ENCODE peak calls at places on chromosomes 1 and 21, in four cellular contexts. C is lower lobe of right lung, N is thoracic aorta, W is colonic mucosa. G is an unnamed sample.

GRCh38 chr1:202850593-202851362 is 38.2 kb downstream of the RABIF start:
- DNase-seq in W (no peak), C (no peak), N (no peak), G (no peak)

GRCh38 chr21:34582506-34583150 is 32.3 kb downstream of the RCAN1 start:
- DNase-seq in W (peak; percentile 29), C (no peak), N (no peak), G (no peak)

GRCh38 chr1:77704736-77705135 is 22.3 kb upstream of the ZZZ3 start:
- DNase-seq in C (no peak), W (no peak), N (no peak), G (no peak)

GRCh38 chr1:44485229-44485932 is 80.3 kb downstream of the RNF220 start:
- DNase-seq in N (no peak), C (no peak), W (no peak), G (peak; percentile 25)

GRCh38 chr1:119674110-119674509 is 26.0 kb upstream of the ZNF697 start:
- DNase-seq in W (no peak), N (no peak), C (no peak), G (no peak)

GRCh38 chr1:50332941-50333594 is 90.2 kb downstream of the DMRTA2 start:
- DNase-seq in N (no peak), W (peak; percentile 60), C (peak; percentile 72), G (peak; percentile 37)

GRCh38 chr21:17461014-17461413 is 51.8 kb upstream of the CXADR start:
- DNase-seq in C (no peak), W (peak; percentile 30), N (no peak), G (peak; percentile 74)

GRCh38 chr1:245605480-245606156 is 450.8 kb downstream of the KIF26B start:
- DNase-seq in N (no peak), C (no peak), W (no peak), G (no peak)

GRCh38 chr1:56547473-56547872 is 31.9 kb downstream of the PLPP3 start:
- DNase-seq in W (no peak), C (no peak), N (no peak), G (no peak)

GRCh38 chr1:43742026-43742425 is 34.7 kb downstream of the ST3GAL3 start:
- DNase-seq in W (no peak), C (no peak), N (no peak), G (no peak)

GRCh38 chr1:21673277-21673780 is 4.2 kb upstream of the RAP1GAP start:
- DNase-seq in C (peak; percentile 80), W (peak; percentile 33), N (no peak), G (peak; percentile 78)

GRCh38 chr1:15684042-15684461 is at the start of gene PLEKHM2:
- DNase-seq in C (peak; percentile 67), W (no peak), N (no peak), G (peak; percentile 39)

GRCh38 chr1:111030590-111030989 is 66.9 kb upstream of the LRIF1 start:
- DNase-seq in N (no peak), C (no peak), W (peak; percentile 63), G (no peak)

GRCh38 chr1:223727541-223727940 is 15.2 kb downstream of the CAPN2 start:
- DNase-seq in N (no peak), W (no peak), C (no peak), G (no peak)

GRCh38 chr1:209692745-209693504 is 11.7 kb upstream of the HSD11B1 start:
- DNase-seq in W (peak; percentile 89), N (no peak), C (peak; percentile 63), G (peak; percentile 74)

GRCh38 chr1:162548170-162548569 is 13.4 kb upstream of the UAP1 start:
- DNase-seq in W (peak; percentile 23), C (no peak), N (no peak), G (peak; percentile 62)

GRCh38 chr1:234125283-234125682 is 220.8 kb downstream of the SLC35F3 start:
- DNase-seq in W (peak; percentile 22), C (no peak), N (no peak), G (no peak)

GRCh38 chr21:41653944-41654625 is 112.8 kb downstream of the RIPK4 start:
- DNase-seq in N (no peak), W (no peak), C (no peak), G (no peak)

GRCh38 chr1:107622975-107623374 is 342.0 kb downstream of the VAV3 start:
- DNase-seq in N (no peak), C (no peak), W (no peak), G (no peak)

GRCh38 chr1:56375184-56375837 is 204.1 kb downstream of the PLPP3 start:
- DNase-seq in N (no peak), C (no peak), W (no peak), G (no peak)

GRCh38 chr1:188889166-188889565 is 1588.5 kb downstream of the BRINP3 start:
- DNase-seq in W (no peak), N (no peak), C (no peak), G (no peak)

GRCh38 chr1:118459871-118460270 is 274.8 kb upstream of the SPAG17 start:
- DNase-seq in W (no peak), C (no peak), N (no peak), G (no peak)

GRCh38 chr21:45870851-45871615 is 110.5 kb upstream of the COL6A1 start:
- DNase-seq in C (peak; percentile 30), N (no peak), W (no peak), G (no peak)

GRCh38 chr1:216847385-216848036 is 124.3 kb upstream of the ESRRG start:
- DNase-seq in C (no peak), N (no peak), W (no peak), G (no peak)

GRCh38 chr21:38443110-38443509 is 55.2 kb downstream of the ERG start:
- DNase-seq in W (no peak), C (no peak), N (no peak), G (no peak)

GRCh38 chr1:208203127-208203847 is 40.9 kb downstream of the PLXNA2 start:
- DNase-seq in C (peak; percentile 68), N (no peak), W (peak; percentile 87), G (no peak)

GRCh38 chr1:169511339-169512028 is 25.7 kb upstream of the SLC19A2 start:
- DNase-seq in N (no peak), W (no peak), C (no peak), G (peak; percentile 48)

GRCh38 chr1:21651214-21652042 is 17.7 kb downstream of the RAP1GAP start:
- DNase-seq in W (peak; percentile 45), C (no peak), N (no peak), G (no peak)

GRCh38 chr1:181062800-181063428 is 25.6 kb upstream of the IER5 start:
- DNase-seq in W (no peak), N (no peak), C (no peak), G (no peak)

GRCh38 chr1:65425697-65426096 is 5.2 kb downstream of the LEPR start:
- DNase-seq in W (no peak), C (no peak), N (no peak), G (no peak)

GRCh38 chr1:181129771-181130606 is 41.5 kb downstream of the IER5 start:
- DNase-seq in W (no peak), C (no peak), N (no peak), G (no peak)

GRCh38 chr1:28359592-28360239 is 9.8 kb upstream of the PHACTR4 start:
- DNase-seq in N (peak; percentile 4), C (peak; percentile 81), W (peak; percentile 82), G (peak; percentile 76)

GRCh38 chr1:26014179-26014578 is 7.4 kb upstream of the EXTL1 start:
- DNase-seq in C (no peak), W (no peak), N (no peak), G (no peak)

GRCh38 chr21:43201491-43201890 is 32.7 kb downstream of the CRYAA start:
- DNase-seq in C (no peak), W (no peak), N (no peak), G (no peak)
- H3K4me1 ChIP-seq in C (peaks cover 9% of the 10 kb centered on the region), W (no peaks in the 10 kb centered on the region), N (no peaks in the 10 kb centered on the region), G (no peaks in the 10 kb centered on the region)

GRCh38 chr1:33336580-33336979 is 15.7 kb upstream of the A3GALT2 start:
- DNase-seq in N (no peak), W (no peak), C (no peak), G (no peak)
- H3K4me1 ChIP-seq in N (peaks cover 100% of the 10 kb centered on the region), W (peaks cover 12% of the 10 kb centered on the region), C (peaks cover 97% of the 10 kb centered on the region), G (peaks cover 51% of the 10 kb centered on the region)

GRCh38 chr1:198906739-198907422 is 268.0 kb downstream of the PTPRC start:
- DNase-seq in W (no peak), C (no peak), N (no peak), G (no peak)

GRCh38 chr1:198903203-198903602 is 264.4 kb downstream of the PTPRC start:
- DNase-seq in C (no peak), N (no peak), W (no peak), G (no peak)

GRCh38 chr1:198902616-198903140 is 263.8 kb downstream of the PTPRC start:
- DNase-seq in W (no peak), N (no peak), C (no peak), G (no peak)

GRCh38 chr1:198904356-198904755 is 265.5 kb downstream of the PTPRC start:
- DNase-seq in N (no peak), W (no peak), C (no peak), G (no peak)

DNA sequence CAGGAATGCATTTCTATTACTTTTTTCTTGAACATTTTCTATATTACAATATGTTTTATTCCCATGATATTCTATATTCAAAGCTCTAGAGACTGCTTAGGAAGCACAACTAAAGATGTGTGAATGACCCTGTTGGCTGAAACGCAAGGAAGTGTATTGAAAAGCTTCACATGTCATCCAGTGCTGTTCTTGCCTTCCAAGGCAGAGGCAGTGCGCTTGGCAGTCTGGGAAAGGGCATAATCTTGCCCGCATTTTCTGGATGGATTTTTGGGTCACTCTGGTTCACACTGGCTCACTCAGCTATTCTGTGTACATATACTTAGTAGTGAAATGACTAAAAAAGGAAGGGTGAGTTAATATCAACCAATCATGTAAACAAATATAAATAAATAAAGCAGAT is 262.4 kb downstream of the PTPRC start:
- DNase-seq in C (no peak), N (no peak), W (no peak), G (no peak)
- H3K4me1 ChIP-seq in C (no peaks in the 10 kb centered on the region), N (no peaks in the 10 kb centered on the region), W (no peaks in the 10 kb centered on the region), G (no peaks in the 10 kb centered on the region)

DNA sequence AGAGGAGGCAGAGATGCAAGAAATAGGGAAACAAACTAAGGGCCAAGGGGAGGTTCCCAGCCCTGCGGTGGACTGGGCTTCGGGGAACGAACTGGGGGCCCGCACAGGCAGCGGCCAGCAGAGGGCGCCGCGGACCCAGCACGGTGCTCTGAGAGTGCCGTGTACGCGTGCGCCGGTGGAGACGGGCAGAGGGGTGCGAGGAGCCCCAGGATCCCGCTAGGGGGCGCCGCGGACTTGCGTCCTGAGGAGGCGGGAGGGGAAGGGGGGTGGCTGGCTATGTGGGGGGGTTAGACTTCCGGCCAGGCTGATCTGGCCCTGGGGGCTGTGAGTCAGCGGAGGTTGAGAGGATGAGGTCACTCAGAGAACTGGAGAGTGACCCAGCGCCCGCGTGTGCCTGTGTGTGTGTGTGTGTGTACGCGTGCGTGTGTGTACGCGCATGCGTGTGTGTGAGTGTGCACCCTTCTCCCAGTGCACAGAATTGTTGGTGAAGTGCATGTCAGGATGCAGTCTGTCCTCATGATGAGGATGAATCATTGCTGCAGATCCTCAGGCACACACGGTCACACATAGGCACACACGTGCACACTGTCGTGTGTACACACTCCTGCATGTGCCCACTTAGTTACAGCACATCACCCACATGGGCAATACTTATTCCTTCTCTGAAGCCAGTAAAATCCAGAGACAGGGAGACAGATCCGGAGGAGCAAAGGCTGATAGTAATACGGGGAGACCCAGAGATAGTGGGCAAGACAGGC is 17.0 kb downstream of the NES start:
- DNase-seq in C (peak; percentile 95), N (peak; percentile 93), W (peak; percentile 96), G (peak; percentile 98)
- H3K4me1 ChIP-seq in C (peaks cover 81% of the 10 kb centered on the region), N (peaks cover 83% of the 10 kb centered on the region), W (peaks cover 38% of the 10 kb centered on the region), G (peaks cover 28% of the 10 kb centered on the region)

GRCh38 chr1:3399732-3400131 is 54.7 kb upstream of the ARHGEF16 start:
- DNase-seq in W (no peak), N (no peak), C (no peak), G (no peak)
- H3K4me1 ChIP-seq in W (no peaks in the 10 kb centered on the region), N (peaks cover 93% of the 10 kb centered on the region), C (no peaks in the 10 kb centered on the region), G (peaks cover 14% of the 10 kb centered on the region)